ENCODE peak calls at places on chromosomes 7 and 10, in eight cellular contexts. One of them, this sample, is unnamed. For H3K9me3, the result is how much of the 10 kb centered on the place peaks cover.

GRCh38 chr10:75530337-75530736 is 98.9 kb downstream of the LRMDA start:
- DNase-seq in Panc1: no peak
- DNase-seq in mammary epithelial cell: peak
- DNase-seq in PC-9: no peak
- DNase-seq in CD8-positive, alpha-beta T cell: no peak
- DNase-seq in kidney: peak
- DNase-seq in ovary: no peak
- DNase-seq in IMR-90: no peak
- DNase-seq in this sample: no peak

GRCh38 chr7:43113622-43114450 is 1.4 kb downstream of the HECW1 start:
- DNase-seq in IMR-90: no peak
- DNase-seq in CD8-positive, alpha-beta T cell: no peak
- DNase-seq in PC-9: no peak
- DNase-seq in mammary epithelial cell: no peak
- DNase-seq in Panc1: no peak
- DNase-seq in kidney: no peak
- DNase-seq in ovary: no peak
- DNase-seq in this sample: no peak

GRCh38 chr10:121070671-121071070 is 219.5 kb downstream of the WDR11 start:
- DNase-seq in PC-9: no peak
- DNase-seq in kidney: no peak
- DNase-seq in Panc1: no peak
- DNase-seq in CD8-positive, alpha-beta T cell: no peak
- DNase-seq in mammary epithelial cell: no peak
- DNase-seq in IMR-90: no peak
- DNase-seq in ovary: no peak
- DNase-seq in this sample: no peak

GRCh38 chr7:98281757-98282652 is 519 bp downstream of the BRI3 start:
- DNase-seq in IMR-90: no peak
- DNase-seq in kidney: peak
- DNase-seq in CD8-positive, alpha-beta T cell: no peak
- DNase-seq in Panc1: no peak
- DNase-seq in PC-9: no peak
- DNase-seq in mammary epithelial cell: no peak
- DNase-seq in ovary: peak
- DNase-seq in this sample: no peak

GRCh38 chr10:32979041-32979440 is 21.0 kb upstream of the ITGB1 start:
- DNase-seq in mammary epithelial cell: no peak
- DNase-seq in CD8-positive, alpha-beta T cell: no peak
- DNase-seq in ovary: no peak
- DNase-seq in Panc1: no peak
- DNase-seq in IMR-90: no peak
- DNase-seq in PC-9: no peak
- DNase-seq in kidney: no peak
- DNase-seq in this sample: no peak

GRCh38 chr7:28328822-28329615 is 83.3 kb upstream of the CREB5 start:
- DNase-seq in ovary: no peak
- DNase-seq in kidney: no peak
- DNase-seq in IMR-90: no peak
- DNase-seq in CD8-positive, alpha-beta T cell: no peak
- DNase-seq in mammary epithelial cell: no peak
- DNase-seq in PC-9: no peak
- DNase-seq in Panc1: no peak
- DNase-seq in this sample: no peak

GRCh38 chr7:148783801-148784527 is 85.3 kb downstream of the CUL1 start:
- DNase-seq in CD8-positive, alpha-beta T cell: no peak
- DNase-seq in Panc1: no peak
- DNase-seq in mammary epithelial cell: peak
- DNase-seq in IMR-90: no peak
- DNase-seq in kidney: no peak
- DNase-seq in ovary: no peak
- DNase-seq in PC-9: no peak
- DNase-seq in this sample: no peak

GRCh38 chr7:131170440-131171105 is 157.1 kb upstream of the MKLN1 start:
- DNase-seq in CD8-positive, alpha-beta T cell: no peak
- DNase-seq in IMR-90: peak
- DNase-seq in ovary: no peak
- DNase-seq in PC-9: no peak
- DNase-seq in Panc1: no peak
- DNase-seq in kidney: no peak
- DNase-seq in mammary epithelial cell: no peak
- DNase-seq in this sample: no peak

GRCh38 chr7:22896917-22897316 is 74.3 kb upstream of the TOMM7 start:
- DNase-seq in CD8-positive, alpha-beta T cell: no peak
- DNase-seq in IMR-90: no peak
- DNase-seq in PC-9: no peak
- DNase-seq in mammary epithelial cell: no peak
- DNase-seq in kidney: no peak
- DNase-seq in ovary: no peak
- DNase-seq in Panc1: no peak
- DNase-seq in this sample: no peak

GRCh38 chr10:125238682-125239081 is 78.3 kb upstream of the CTBP2 start:
- DNase-seq in CD8-positive, alpha-beta T cell: no peak
- DNase-seq in mammary epithelial cell: no peak
- DNase-seq in PC-9: no peak
- DNase-seq in IMR-90: no peak
- DNase-seq in ovary: no peak
- DNase-seq in Panc1: no peak
- DNase-seq in kidney: no peak
- DNase-seq in this sample: no peak

GRCh38 chr7:129494041-129494440 is 8.3 kb upstream of the SMKR1 start:
- DNase-seq in ovary: no peak
- DNase-seq in IMR-90: peak
- DNase-seq in Panc1: peak
- DNase-seq in PC-9: no peak
- DNase-seq in mammary epithelial cell: peak
- DNase-seq in CD8-positive, alpha-beta T cell: no peak
- DNase-seq in kidney: no peak
- DNase-seq in this sample: peak

GRCh38 chr7:150955519-150956394 is 22.4 kb downstream of the KCNH2 start:
- DNase-seq in kidney: peak
- DNase-seq in ovary: peak
- DNase-seq in CD8-positive, alpha-beta T cell: no peak
- DNase-seq in Panc1: no peak
- DNase-seq in PC-9: no peak
- DNase-seq in IMR-90: peak
- DNase-seq in mammary epithelial cell: no peak
- DNase-seq in this sample: no peak

GRCh38 chr10:60453031-60453430 is 63.4 kb upstream of the ANK3 start:
- DNase-seq in CD8-positive, alpha-beta T cell: no peak
- DNase-seq in mammary epithelial cell: no peak
- DNase-seq in kidney: no peak
- DNase-seq in IMR-90: no peak
- DNase-seq in PC-9: no peak
- DNase-seq in ovary: no peak
- DNase-seq in Panc1: no peak
- DNase-seq in this sample: no peak

GRCh38 chr7:68420342-68420750 is 1177.9 kb upstream of the AUTS2 start:
- DNase-seq in ovary: no peak
- DNase-seq in mammary epithelial cell: no peak
- DNase-seq in CD8-positive, alpha-beta T cell: no peak
- DNase-seq in IMR-90: no peak
- DNase-seq in Panc1: no peak
- DNase-seq in PC-9: no peak
- DNase-seq in kidney: no peak
- DNase-seq in this sample: no peak

GRCh38 chr10:76559889-76560215 is 1077.8 kb downstream of the KCNMA1 start:
- DNase-seq in CD8-positive, alpha-beta T cell: no peak
- DNase-seq in kidney: no peak
- DNase-seq in IMR-90: peak
- DNase-seq in PC-9: no peak
- DNase-seq in mammary epithelial cell: no peak
- DNase-seq in Panc1: no peak
- DNase-seq in ovary: no peak
- DNase-seq in this sample: no peak

GRCh38 chr7:79241288-79242055 is 212.0 kb downstream of the MAGI2 start:
- DNase-seq in CD8-positive, alpha-beta T cell: no peak
- DNase-seq in Panc1: no peak
- DNase-seq in ovary: no peak
- DNase-seq in mammary epithelial cell: peak
- DNase-seq in kidney: no peak
- DNase-seq in IMR-90: peak
- DNase-seq in PC-9: no peak
- DNase-seq in this sample: peak

GRCh38 chr10:12382956-12383531 is 33.7 kb downstream of the CAMK1D start:
- DNase-seq in IMR-90: no peak
- DNase-seq in PC-9: no peak
- DNase-seq in Panc1: no peak
- DNase-seq in kidney: no peak
- DNase-seq in CD8-positive, alpha-beta T cell: no peak
- DNase-seq in mammary epithelial cell: no peak
- DNase-seq in ovary: no peak
- DNase-seq in this sample: no peak

GRCh38 chr7:40659231-40659630 is 524.4 kb downstream of the SUGCT start:
- DNase-seq in ovary: no peak
- DNase-seq in PC-9: no peak
- DNase-seq in kidney: no peak
- DNase-seq in Panc1: no peak
- DNase-seq in mammary epithelial cell: no peak
- DNase-seq in IMR-90: peak
- DNase-seq in CD8-positive, alpha-beta T cell: no peak
- DNase-seq in this sample: no peak

GRCh38 chr10:50367732-50368131 is 116.4 kb upstream of the ASAH2 start:
- DNase-seq in CD8-positive, alpha-beta T cell: no peak
- DNase-seq in mammary epithelial cell: peak
- DNase-seq in ovary: no peak
- DNase-seq in Panc1: no peak
- DNase-seq in PC-9: peak
- DNase-seq in IMR-90: peak
- DNase-seq in kidney: no peak
- DNase-seq in this sample: no peak

GRCh38 chr7:100407285-100408180 is 21.0 kb downstream of the ZCWPW1 start:
- DNase-seq in PC-9: peak
- DNase-seq in IMR-90: peak
- DNase-seq in CD8-positive, alpha-beta T cell: peak
- DNase-seq in kidney: no peak
- DNase-seq in ovary: no peak
- DNase-seq in Panc1: peak
- DNase-seq in mammary epithelial cell: peak
- DNase-seq in this sample: peak

GRCh38 chr7:139539231-139539630 is 15.7 kb downstream of the CLEC2L start:
- DNase-seq in IMR-90: no peak
- DNase-seq in kidney: no peak
- DNase-seq in PC-9: no peak
- DNase-seq in mammary epithelial cell: no peak
- DNase-seq in CD8-positive, alpha-beta T cell: no peak
- DNase-seq in ovary: no peak
- DNase-seq in Panc1: no peak
- DNase-seq in this sample: no peak

GRCh38 chr7:4794591-4795350 is 19.3 kb downstream of the AP5Z1 start:
- DNase-seq in mammary epithelial cell: no peak
- DNase-seq in ovary: no peak
- DNase-seq in IMR-90: no peak
- DNase-seq in kidney: no peak
- DNase-seq in Panc1: no peak
- DNase-seq in CD8-positive, alpha-beta T cell: no peak
- DNase-seq in PC-9: peak
- DNase-seq in this sample: no peak

GRCh38 chr10:51397695-51398094 is 301.7 kb downstream of the CSTF2T start:
- DNase-seq in IMR-90: peak
- DNase-seq in PC-9: peak
- DNase-seq in kidney: no peak
- DNase-seq in ovary: no peak
- DNase-seq in mammary epithelial cell: peak
- DNase-seq in CD8-positive, alpha-beta T cell: no peak
- DNase-seq in Panc1: no peak
- DNase-seq in this sample: no peak

DNA sequence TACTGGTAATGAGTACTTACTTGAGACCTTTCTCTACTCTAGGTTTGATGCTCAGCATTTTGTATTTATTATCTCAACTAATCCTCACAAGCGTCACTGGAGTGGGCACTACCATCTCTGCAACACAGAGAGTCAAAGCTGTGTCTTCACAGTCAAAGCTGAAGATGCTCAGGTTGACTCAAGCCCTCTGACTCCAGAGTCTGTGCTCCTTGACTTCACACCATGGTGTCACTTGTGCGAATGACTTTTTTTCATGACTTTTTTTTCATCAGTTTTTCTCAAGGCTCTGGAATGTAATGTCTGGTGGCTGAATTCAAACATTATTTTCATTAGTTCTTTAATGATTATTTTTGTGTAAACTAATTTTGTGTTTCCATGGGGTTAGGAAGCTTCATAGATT is 30.4 kb upstream of the TARP start:
- DNase-seq in ovary: no peak
- DNase-seq in PC-9: no peak
- DNase-seq in kidney: no peak
- DNase-seq in CD8-positive, alpha-beta T cell: no peak
- DNase-seq in mammary epithelial cell: no peak
- DNase-seq in Panc1: no peak
- DNase-seq in IMR-90: no peak
- DNase-seq in this sample: no peak
- H3K27ac ChIP-seq in ovary: no peak
- H3K27ac ChIP-seq in PC-9: no peak
- H3K27ac ChIP-seq in kidney: no peak
- H3K27ac ChIP-seq in CD8-positive, alpha-beta T cell: no peak
- H3K27ac ChIP-seq in mammary epithelial cell: no peak
- H3K27ac ChIP-seq in Panc1: no peak
- H3K27ac ChIP-seq in IMR-90: no peak
- H3K27ac ChIP-seq in this sample: no peak

GRCh38 chr10:27759483-27760281 is 14.1 kb upstream of the MKX start:
- DNase-seq in PC-9: no peak
- DNase-seq in CD8-positive, alpha-beta T cell: no peak
- DNase-seq in kidney: no peak
- DNase-seq in mammary epithelial cell: no peak
- DNase-seq in ovary: no peak
- DNase-seq in IMR-90: no peak
- DNase-seq in Panc1: no peak
- DNase-seq in this sample: no peak
- TF ChIP-seq CTCF in PC-9: no peak
- TF ChIP-seq CTCF in CD8-positive, alpha-beta T cell: no peak
- TF ChIP-seq CTCF in kidney: no peak
- TF ChIP-seq CTCF in mammary epithelial cell: peak
- TF ChIP-seq CTCF in ovary: no peak
- TF ChIP-seq CTCF in IMR-90: peak
- TF ChIP-seq CTCF in Panc1: no peak
- TF ChIP-seq CTCF in this sample: peak

GRCh38 chr7:63205136-63205535 is 793.5 kb upstream of the ZNF722 start:
- DNase-seq in CD8-positive, alpha-beta T cell: no peak
- DNase-seq in PC-9: no peak
- DNase-seq in ovary: no peak
- DNase-seq in kidney: no peak
- DNase-seq in mammary epithelial cell: no peak
- DNase-seq in IMR-90: no peak
- DNase-seq in Panc1: no peak
- DNase-seq in this sample: no peak
- H3K9me3 ChIP-seq in CD8-positive, alpha-beta T cell: under half
- H3K9me3 ChIP-seq in PC-9: under half
- H3K9me3 ChIP-seq in ovary: under half
- H3K9me3 ChIP-seq in kidney: under half
- H3K9me3 ChIP-seq in mammary epithelial cell: under half
- H3K9me3 ChIP-seq in IMR-90: under half
- H3K9me3 ChIP-seq in Panc1: under half
- H3K9me3 ChIP-seq in this sample: under half

DNA sequence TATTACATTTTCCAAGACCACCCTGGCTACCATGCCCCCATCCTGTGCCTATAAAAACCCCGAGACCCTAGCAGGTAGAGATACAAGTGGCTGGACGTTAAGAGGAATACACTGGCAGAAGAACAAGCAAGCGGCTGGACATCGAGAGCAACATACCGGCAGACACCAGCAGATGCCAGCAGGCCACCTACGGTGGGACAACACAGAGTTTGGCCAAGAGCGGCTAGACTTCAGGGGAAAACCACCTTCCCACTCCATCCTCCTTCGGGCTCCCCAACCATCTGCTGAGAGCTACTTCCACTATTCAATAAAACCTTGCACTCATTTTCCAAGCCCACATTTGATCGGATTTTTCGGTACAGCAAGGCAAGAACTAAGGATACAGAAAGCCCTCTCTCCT is 70.3 kb downstream of the ORC5 start:
- DNase-seq in PC-9: no peak
- DNase-seq in kidney: no peak
- DNase-seq in Panc1: no peak
- DNase-seq in mammary epithelial cell: no peak
- DNase-seq in ovary: no peak
- DNase-seq in IMR-90: no peak
- DNase-seq in CD8-positive, alpha-beta T cell: no peak
- DNase-seq in this sample: no peak
- H3K27ac ChIP-seq in PC-9: no peak
- H3K27ac ChIP-seq in kidney: no peak
- H3K27ac ChIP-seq in Panc1: no peak
- H3K27ac ChIP-seq in mammary epithelial cell: no peak
- H3K27ac ChIP-seq in ovary: no peak
- H3K27ac ChIP-seq in IMR-90: no peak
- H3K27ac ChIP-seq in CD8-positive, alpha-beta T cell: no peak
- H3K27ac ChIP-seq in this sample: no peak

This sample was measured in AG04450.